ENCODE peak calls at places on chromosomes 13 and 19, in six cellular contexts. U, Z, L, V, T and X are unnamed samples.

GRCh38 chr19:45716314-45717130 is 14.2 kb downstream of the FBXO46 start:
- DNase-seq in V (no peak), T (peak), L (no peak), Z (no peak), U (peak), X (peak)

GRCh38 chr13:86109107-86109506 is 309.9 kb upstream of the SLITRK6 start:
- DNase-seq in L (no peak), T (no peak), Z (no peak), U (no peak), V (no peak), X (no peak)

GRCh38 chr19:51948979-51949378 is 21.7 kb downstream of the ZNF613 start:
- DNase-seq in U (no peak), V (no peak), Z (no peak), T (no peak), L (no peak), X (no peak)

GRCh38 chr19:3365447-3366103 is 808 bp upstream of the NFIC start:
- DNase-seq in U (no peak), T (no peak), Z (peak), L (no peak), V (no peak), X (peak)

GRCh38 chr19:48480476-48481190 is 11.5 kb downstream of the CYTH2 start:
- DNase-seq in L (no peak), V (no peak), Z (no peak), U (no peak), T (peak), X (peak)

GRCh38 chr13:81874253-81874652 is 1533.3 kb upstream of the SPRY2 start:
- DNase-seq in V (peak), U (no peak), T (no peak), L (no peak), Z (no peak), X (no peak)

GRCh38 chr19:30411714-30412113 is 39.5 kb downstream of the ZNF536 start:
- DNase-seq in L (no peak), V (no peak), U (no peak), Z (no peak), T (no peak), X (no peak)

GRCh38 chr19:50333737-50334617 is 4.8 kb upstream of the KCNC3 start:
- DNase-seq in L (no peak), V (no peak), T (no peak), U (peak), Z (no peak), X (no peak)

GRCh38 chr19:46487802-46488445 is 7.7 kb downstream of the PNMA8B start:
- DNase-seq in U (peak), T (peak), Z (peak), L (no peak), V (peak), X (peak)

GRCh38 chr13:75417006-75417384 is 65.0 kb downstream of the TBC1D4 start:
- DNase-seq in L (no peak), U (no peak), T (no peak), Z (no peak), V (no peak), X (peak)

GRCh38 chr13:34078334-34078999 is 260.5 kb downstream of the RFC3 start:
- DNase-seq in V (no peak), T (no peak), L (no peak), Z (no peak), U (no peak), X (no peak)

GRCh38 chr19:38704488-38705026 is 39.7 kb downstream of the CAPN12 start:
- DNase-seq in T (no peak), L (no peak), U (no peak), V (no peak), Z (no peak), X (no peak)

GRCh38 chr13:106496072-106496997 is 39.1 kb downstream of the EFNB2 start:
- DNase-seq in T (peak), L (no peak), U (no peak), Z (no peak), V (no peak), X (no peak)

GRCh38 chr13:89455741-89456140 is 1784.6 kb downstream of the SLITRK5 start:
- DNase-seq in U (no peak), T (no peak), L (no peak), V (no peak), Z (no peak), X (no peak)

GRCh38 chr19:55434356-55434755 is 8.7 kb downstream of the SHISA7 start:
- DNase-seq in Z (no peak), U (no peak), L (no peak), T (no peak), V (no peak), X (no peak)

GRCh38 chr19:55431183-55431582 is 11.9 kb downstream of the SHISA7 start:
- DNase-seq in U (no peak), T (no peak), Z (no peak), V (no peak), L (no peak), X (no peak)

GRCh38 chr19:55433292-55433691 is 9.8 kb downstream of the SHISA7 start:
- DNase-seq in T (no peak), V (no peak), L (no peak), U (no peak), Z (no peak), X (no peak)

GRCh38 chr19:55435020-55435419 is 8.1 kb downstream of the SHISA7 start:
- DNase-seq in U (no peak), L (no peak), V (no peak), Z (no peak), T (no peak), X (no peak)

DNA sequence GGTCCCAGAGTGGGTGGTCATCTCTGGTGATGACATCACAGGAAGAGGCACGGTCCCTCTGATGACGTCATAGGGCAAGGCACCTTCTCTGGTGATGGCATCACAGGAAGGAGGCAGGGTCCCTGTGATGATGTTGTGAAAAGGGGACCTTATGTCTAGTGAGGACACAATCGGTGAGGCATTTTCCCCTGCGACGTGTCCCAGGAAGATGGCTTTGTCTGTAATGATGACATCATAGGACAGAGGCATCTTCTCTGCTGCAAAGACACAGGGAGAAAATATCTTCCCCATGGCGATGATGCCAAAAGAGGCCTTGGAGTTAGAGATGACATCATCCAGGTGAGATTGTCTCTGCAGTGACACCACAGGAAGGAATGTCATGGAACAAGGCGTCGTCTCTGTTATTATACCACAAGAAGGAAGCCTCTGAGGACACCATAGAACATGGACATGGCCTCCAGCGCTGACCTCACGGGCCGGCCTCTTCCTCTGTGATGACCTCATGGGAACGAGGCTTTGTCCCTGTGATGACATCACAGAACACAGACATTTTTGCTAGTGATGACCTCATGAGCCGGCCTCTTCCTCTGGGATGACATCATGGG is 10.6 kb downstream of the SHISA7 start:
- DNase-seq in T (no peak), Z (no peak), U (no peak), L (no peak), V (no peak), X (no peak)
- TF ChIP-seq MAX in T (no peak), Z (no peak), U (no peak), L (no peak), V (no peak), X (no peak)

GRCh38 chr13:110890279-110891150 is 24.4 kb downstream of the ANKRD10 start:
- DNase-seq in Z (no peak), V (no peak), U (no peak), T (no peak), L (no peak), X (no peak)
- TF ChIP-seq POLR2A in Z (no peak), V (no peak), U (no peak), T (no peak), L (no peak), X (no peak)

GRCh38 chr19:36009220-36009619 is 607 bp upstream of the SYNE4 start:
- DNase-seq in T (peak), V (no peak), L (no peak), U (peak), Z (no peak), X (peak)
- TF ChIP-seq MAX in T (no peak), V (no peak), L (no peak), U (peak), Z (peak), X (no peak)

GRCh38 chr13:96089749-96090239 is at the start of gene HS6ST3:
- DNase-seq in L (no peak), T (peak), V (no peak), U (peak), Z (peak), X (peak)
- TF ChIP-seq POLR2A in L (no peak), T (no peak), V (no peak), U (no peak), Z (no peak), X (no peak)

GRCh38 chr19:5900976-5901375 is 2.6 kb downstream of the NDUFA11 start:
- DNase-seq in Z (no peak), T (no peak), L (no peak), U (no peak), V (no peak), X (no peak)

GRCh38 chr19:5905072-5905778 is 553 bp downstream of the VMAC start:
- DNase-seq in T (no peak), Z (no peak), U (no peak), L (no peak), V (no peak), X (no peak)

GRCh38 chr19:5904302-5905071 is at the start of gene VMAC:
- DNase-seq in V (peak), U (peak), T (peak), Z (peak), L (peak), X (peak)

GRCh38 chr19:5903502-5904301 is at the start of gene NDUFA11:
- DNase-seq in L (no peak), V (peak), U (peak), T (peak), Z (peak), X (peak)

GRCh38 chr19:5903054-5903501 is 512 bp downstream of the NDUFA11 start:
- DNase-seq in U (no peak), L (no peak), T (no peak), Z (no peak), V (no peak), X (peak)
- TF ChIP-seq MAX in U (no peak), L (no peak), T (no peak), Z (no peak), V (no peak), X (peak)

GRCh38 chr13:113453962-113454361 is 674 bp upstream of the ADPRHL1 start:
- DNase-seq in L (no peak), T (no peak), Z (no peak), U (no peak), V (no peak), X (peak)

GRCh38 chr13:113454936-113455335 is 1.6 kb upstream of the ADPRHL1 start:
- DNase-seq in U (no peak), V (no peak), L (no peak), T (no peak), Z (no peak), X (no peak)

GRCh38 chr13:113451951-113452421 is 1.3 kb downstream of the ADPRHL1 start:
- DNase-seq in T (no peak), Z (no peak), U (no peak), L (no peak), V (no peak), X (no peak)

GRCh38 chr13:113455384-113455783 is 2.1 kb upstream of the ADPRHL1 start:
- DNase-seq in T (no peak), V (no peak), Z (no peak), L (no peak), U (no peak), X (no peak)

DNA sequence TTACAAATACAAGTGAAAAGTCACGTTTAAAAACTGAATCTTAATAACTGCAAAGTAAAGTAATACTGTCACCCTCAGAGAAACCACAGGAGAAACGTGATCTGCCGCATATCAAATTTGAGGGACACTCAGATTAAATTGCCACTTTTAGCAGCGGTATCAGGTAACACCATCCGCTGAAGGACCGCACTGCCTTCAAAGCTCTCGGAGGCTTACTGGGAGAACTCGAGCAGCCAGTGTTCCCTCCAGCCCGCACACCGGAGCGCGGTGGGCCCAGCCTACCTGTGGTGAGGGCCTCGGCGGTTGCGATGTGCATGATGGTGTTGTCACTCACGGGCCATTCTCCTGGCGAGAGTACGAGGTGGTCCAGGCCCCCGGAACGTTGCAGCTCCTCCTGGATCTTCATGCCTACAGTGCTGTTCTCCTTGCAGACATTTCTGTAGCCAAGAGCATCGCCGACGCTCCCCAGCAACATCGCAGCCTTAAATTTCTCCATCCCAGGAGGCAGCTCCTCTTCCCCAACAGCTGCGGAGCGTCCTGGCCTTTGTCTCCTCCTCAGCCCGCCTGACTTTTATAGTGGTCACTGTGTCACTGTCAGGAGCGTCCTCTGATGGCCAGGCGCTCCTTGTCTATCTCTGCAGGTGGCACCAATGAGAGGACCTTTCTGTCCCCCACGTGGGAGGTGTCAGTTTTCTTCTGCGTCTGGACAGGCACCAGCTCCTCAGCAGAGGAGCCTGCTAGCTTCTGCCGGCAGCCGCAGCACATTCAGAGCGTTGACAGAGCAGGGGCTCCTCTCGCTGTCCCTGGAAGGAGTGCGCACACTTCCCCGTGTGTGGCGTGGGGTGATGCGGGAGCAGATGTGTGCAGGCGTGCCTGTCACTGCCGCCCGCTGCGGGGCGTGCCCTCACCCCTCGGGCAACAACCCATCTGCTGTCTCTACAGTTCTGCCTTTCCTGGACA is at the start of gene ADPRHL1:
- DNase-seq in L (no peak), Z (no peak), V (no peak), T (no peak), U (no peak), X (peak)
- TF ChIP-seq POLR2A in L (no peak), Z (no peak), V (no peak), T (no peak), U (no peak), X (no peak)

GRCh38 chr13:40624338-40624737 is 42.1 kb downstream of the FOXO1 start:
- DNase-seq in T (no peak), V (no peak), U (no peak), L (no peak), Z (no peak), X (no peak)
- TF ChIP-seq MAX in T (no peak), V (no peak), U (no peak), L (no peak), Z (no peak), X (no peak)

DNA sequence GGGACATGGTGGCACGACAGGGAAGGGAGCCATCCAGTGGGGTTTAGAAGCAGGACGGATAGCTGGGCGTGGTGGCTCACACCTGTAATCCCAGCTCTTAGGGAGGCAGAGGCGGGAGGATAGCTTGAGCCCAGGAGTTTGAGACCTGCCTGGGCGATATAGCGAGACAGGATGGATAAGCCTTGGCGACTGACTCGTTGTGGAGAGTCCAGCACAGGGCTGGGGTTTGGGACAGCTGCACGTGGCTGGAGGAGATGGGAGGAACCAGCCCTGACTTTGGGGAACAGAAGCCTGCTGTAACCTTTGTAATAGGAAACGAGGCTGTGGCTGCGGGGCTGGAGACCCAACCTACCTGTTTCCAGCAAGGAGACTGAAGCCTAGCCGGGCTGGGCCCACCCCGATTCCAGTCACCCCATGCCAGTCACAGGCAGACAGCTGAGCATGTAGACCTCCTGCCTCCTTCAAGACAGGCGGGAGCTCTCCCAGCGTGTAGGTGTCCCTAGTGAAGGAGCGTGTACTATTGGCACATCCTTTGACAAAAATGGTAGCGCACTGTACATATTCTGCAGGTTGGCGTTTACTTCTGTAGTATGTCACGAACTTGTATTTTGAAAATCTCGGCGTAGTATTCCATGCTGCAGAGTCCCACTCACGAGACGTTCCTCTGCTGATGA is 8.0 kb downstream of the LENG1 start:
- DNase-seq in V (no peak), T (no peak), U (no peak), L (no peak), Z (no peak), X (no peak)
- TF ChIP-seq POLR2A in V (no peak), T (no peak), U (no peak), L (no peak), Z (no peak), X (no peak)